ENCODE peak calls at places on chromosome 21, in nine cellular contexts. One of them, this sample, is unnamed. For H3K36me3, the result is how much of the 10 kb centered on the place peaks cover.

GRCh38 chr21:35428489-35428888 is 379.4 kb upstream of the RUNX1 start:
- DNase-seq in CD8-positive, alpha-beta memory T cell: peak
- DNase-seq in psoas muscle: peak
- DNase-seq in endothelial cell of umbilical vein: no peak
- DNase-seq in uterus: no peak
- DNase-seq in left ventricle myocardium inferior: peak
- DNase-seq in bronchial epithelial cell: no peak
- DNase-seq in kidney: no peak
- DNase-seq in mucosa of descending colon: no peak
- DNase-seq in this sample: peak

GRCh38 chr21:38494688-38495087 is 3.6 kb downstream of the ERG start:
- DNase-seq in CD8-positive, alpha-beta memory T cell: no peak
- DNase-seq in psoas muscle: no peak
- DNase-seq in endothelial cell of umbilical vein: peak
- DNase-seq in uterus: no peak
- DNase-seq in left ventricle myocardium inferior: no peak
- DNase-seq in bronchial epithelial cell: no peak
- DNase-seq in kidney: peak
- DNase-seq in mucosa of descending colon: no peak
- DNase-seq in this sample: no peak

GRCh38 chr21:39119696-39120290 is 63.5 kb downstream of the PSMG1 start:
- DNase-seq in CD8-positive, alpha-beta memory T cell: no peak
- DNase-seq in psoas muscle: no peak
- DNase-seq in endothelial cell of umbilical vein: no peak
- DNase-seq in uterus: no peak
- DNase-seq in left ventricle myocardium inferior: no peak
- DNase-seq in bronchial epithelial cell: no peak
- DNase-seq in kidney: no peak
- DNase-seq in mucosa of descending colon: no peak
- DNase-seq in this sample: no peak

GRCh38 chr21:35814858-35815619 is 245.3 kb downstream of the SETD4 start:
- DNase-seq in CD8-positive, alpha-beta memory T cell: no peak
- DNase-seq in psoas muscle: no peak
- DNase-seq in endothelial cell of umbilical vein: no peak
- DNase-seq in uterus: no peak
- DNase-seq in left ventricle myocardium inferior: no peak
- DNase-seq in bronchial epithelial cell: peak
- DNase-seq in kidney: no peak
- DNase-seq in mucosa of descending colon: no peak
- DNase-seq in this sample: no peak

GRCh38 chr21:39434950-39435349 is 10.6 kb downstream of the LCA5L start:
- DNase-seq in CD8-positive, alpha-beta memory T cell: no peak
- DNase-seq in psoas muscle: no peak
- DNase-seq in endothelial cell of umbilical vein: no peak
- DNase-seq in uterus: no peak
- DNase-seq in left ventricle myocardium inferior: no peak
- DNase-seq in bronchial epithelial cell: peak
- DNase-seq in kidney: no peak
- DNase-seq in mucosa of descending colon: no peak
- DNase-seq in this sample: no peak

GRCh38 chr21:38968887-38969543 is 163.3 kb downstream of the ETS2 start:
- DNase-seq in CD8-positive, alpha-beta memory T cell: no peak
- DNase-seq in psoas muscle: no peak
- DNase-seq in endothelial cell of umbilical vein: no peak
- DNase-seq in uterus: no peak
- DNase-seq in left ventricle myocardium inferior: no peak
- DNase-seq in bronchial epithelial cell: no peak
- DNase-seq in kidney: no peak
- DNase-seq in mucosa of descending colon: no peak
- DNase-seq in this sample: no peak

GRCh38 chr21:31182231-31183129 is 144.2 kb upstream of the KRTAP19-8 start:
- DNase-seq in CD8-positive, alpha-beta memory T cell: peak
- DNase-seq in psoas muscle: no peak
- DNase-seq in endothelial cell of umbilical vein: no peak
- DNase-seq in uterus: no peak
- DNase-seq in left ventricle myocardium inferior: no peak
- DNase-seq in bronchial epithelial cell: no peak
- DNase-seq in kidney: no peak
- DNase-seq in mucosa of descending colon: no peak
- DNase-seq in this sample: no peak

GRCh38 chr21:17602874-17603273 is 9.8 kb downstream of the BTG3 start:
- DNase-seq in CD8-positive, alpha-beta memory T cell: no peak
- DNase-seq in psoas muscle: no peak
- DNase-seq in endothelial cell of umbilical vein: no peak
- DNase-seq in uterus: no peak
- DNase-seq in left ventricle myocardium inferior: no peak
- DNase-seq in bronchial epithelial cell: peak
- DNase-seq in kidney: no peak
- DNase-seq in mucosa of descending colon: no peak
- DNase-seq in this sample: no peak

GRCh38 chr21:44279621-44280260 is 5.9 kb upstream of the AIRE start:
- DNase-seq in CD8-positive, alpha-beta memory T cell: no peak
- DNase-seq in psoas muscle: no peak
- DNase-seq in endothelial cell of umbilical vein: no peak
- DNase-seq in uterus: no peak
- DNase-seq in left ventricle myocardium inferior: no peak
- DNase-seq in bronchial epithelial cell: no peak
- DNase-seq in kidney: peak
- DNase-seq in mucosa of descending colon: no peak
- DNase-seq in this sample: no peak

GRCh38 chr21:32682696-32683474 is 44.9 kb downstream of the SYNJ1 start:
- DNase-seq in CD8-positive, alpha-beta memory T cell: no peak
- DNase-seq in psoas muscle: no peak
- DNase-seq in endothelial cell of umbilical vein: no peak
- DNase-seq in uterus: no peak
- DNase-seq in left ventricle myocardium inferior: no peak
- DNase-seq in bronchial epithelial cell: no peak
- DNase-seq in kidney: no peak
- DNase-seq in mucosa of descending colon: no peak
- DNase-seq in this sample: no peak

GRCh38 chr21:16842716-16843115 is 670.1 kb upstream of the CXADR start:
- DNase-seq in CD8-positive, alpha-beta memory T cell: no peak
- DNase-seq in psoas muscle: no peak
- DNase-seq in endothelial cell of umbilical vein: no peak
- DNase-seq in uterus: no peak
- DNase-seq in left ventricle myocardium inferior: no peak
- DNase-seq in bronchial epithelial cell: no peak
- DNase-seq in kidney: no peak
- DNase-seq in mucosa of descending colon: no peak
- DNase-seq in this sample: no peak

GRCh38 chr21:39022035-39022900 is 161.0 kb downstream of the PSMG1 start:
- DNase-seq in CD8-positive, alpha-beta memory T cell: no peak
- DNase-seq in psoas muscle: no peak
- DNase-seq in endothelial cell of umbilical vein: no peak
- DNase-seq in uterus: peak
- DNase-seq in left ventricle myocardium inferior: no peak
- DNase-seq in bronchial epithelial cell: no peak
- DNase-seq in kidney: peak
- DNase-seq in mucosa of descending colon: peak
- DNase-seq in this sample: no peak

GRCh38 chr21:42864286-42864685 is 15.1 kb downstream of the WDR4 start:
- DNase-seq in CD8-positive, alpha-beta memory T cell: no peak
- DNase-seq in psoas muscle: no peak
- DNase-seq in endothelial cell of umbilical vein: no peak
- DNase-seq in uterus: no peak
- DNase-seq in left ventricle myocardium inferior: no peak
- DNase-seq in bronchial epithelial cell: no peak
- DNase-seq in kidney: peak
- DNase-seq in mucosa of descending colon: no peak
- DNase-seq in this sample: no peak

GRCh38 chr21:42865361-42866160 is 13.8 kb downstream of the WDR4 start:
- DNase-seq in CD8-positive, alpha-beta memory T cell: no peak
- DNase-seq in psoas muscle: no peak
- DNase-seq in endothelial cell of umbilical vein: no peak
- DNase-seq in uterus: no peak
- DNase-seq in left ventricle myocardium inferior: peak
- DNase-seq in bronchial epithelial cell: no peak
- DNase-seq in kidney: peak
- DNase-seq in mucosa of descending colon: no peak
- DNase-seq in this sample: peak

GRCh38 chr21:42864812-42865211 is 14.5 kb downstream of the WDR4 start:
- DNase-seq in CD8-positive, alpha-beta memory T cell: no peak
- DNase-seq in psoas muscle: no peak
- DNase-seq in endothelial cell of umbilical vein: no peak
- DNase-seq in uterus: no peak
- DNase-seq in left ventricle myocardium inferior: no peak
- DNase-seq in bronchial epithelial cell: no peak
- DNase-seq in kidney: peak
- DNase-seq in mucosa of descending colon: no peak
- DNase-seq in this sample: no peak

GRCh38 chr21:42863504-42863870 is 15.9 kb downstream of the WDR4 start:
- DNase-seq in CD8-positive, alpha-beta memory T cell: no peak
- DNase-seq in psoas muscle: no peak
- DNase-seq in endothelial cell of umbilical vein: no peak
- DNase-seq in uterus: no peak
- DNase-seq in left ventricle myocardium inferior: no peak
- DNase-seq in bronchial epithelial cell: no peak
- DNase-seq in kidney: no peak
- DNase-seq in mucosa of descending colon: no peak
- DNase-seq in this sample: no peak

DNA sequence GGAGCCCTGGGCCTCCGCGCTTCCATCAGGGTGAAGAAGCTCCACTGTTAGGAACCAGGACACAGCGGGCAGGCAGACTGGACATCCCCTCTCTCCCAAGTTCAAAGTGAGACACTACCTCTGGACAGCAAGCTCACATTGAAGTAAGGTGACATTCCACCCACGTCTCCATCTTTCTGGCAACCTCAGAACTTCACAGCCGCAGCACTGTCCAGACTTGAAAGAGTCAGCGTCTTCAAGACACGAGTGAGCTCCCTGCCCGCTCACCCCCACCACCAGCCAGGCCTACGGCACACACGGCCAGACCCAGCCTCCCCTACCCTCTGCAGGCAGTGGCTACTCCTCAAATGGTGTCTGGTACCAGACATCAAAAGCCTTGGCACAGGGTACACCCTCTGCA is 11.1 kb downstream of the WDR4 start:
- DNase-seq in CD8-positive, alpha-beta memory T cell: no peak
- DNase-seq in psoas muscle: no peak
- DNase-seq in endothelial cell of umbilical vein: no peak
- DNase-seq in uterus: no peak
- DNase-seq in left ventricle myocardium inferior: no peak
- DNase-seq in bronchial epithelial cell: no peak
- DNase-seq in kidney: peak
- DNase-seq in mucosa of descending colon: no peak
- DNase-seq in this sample: no peak
- H3K36me3 ChIP-seq in CD8-positive, alpha-beta memory T cell: under half
- H3K36me3 ChIP-seq in psoas muscle: half or more
- H3K36me3 ChIP-seq in endothelial cell of umbilical vein: under half
- H3K36me3 ChIP-seq in uterus: under half
- H3K36me3 ChIP-seq in left ventricle myocardium inferior: half or more
- H3K36me3 ChIP-seq in bronchial epithelial cell: under half
- H3K36me3 ChIP-seq in kidney: under half
- H3K36me3 ChIP-seq in mucosa of descending colon: under half
- H3K36me3 ChIP-seq in this sample: under half

GRCh38 chr21:41764558-41765392 is 2.1 kb downstream of the RIPK4 start:
- DNase-seq in CD8-positive, alpha-beta memory T cell: no peak
- DNase-seq in psoas muscle: no peak
- DNase-seq in endothelial cell of umbilical vein: no peak
- DNase-seq in uterus: no peak
- DNase-seq in left ventricle myocardium inferior: no peak
- DNase-seq in bronchial epithelial cell: peak
- DNase-seq in kidney: peak
- DNase-seq in mucosa of descending colon: no peak
- DNase-seq in this sample: no peak

GRCh38 chr21:41762753-41763152 is 4.1 kb downstream of the RIPK4 start:
- DNase-seq in CD8-positive, alpha-beta memory T cell: no peak
- DNase-seq in psoas muscle: no peak
- DNase-seq in endothelial cell of umbilical vein: no peak
- DNase-seq in uterus: no peak
- DNase-seq in left ventricle myocardium inferior: no peak
- DNase-seq in bronchial epithelial cell: no peak
- DNase-seq in kidney: no peak
- DNase-seq in mucosa of descending colon: no peak
- DNase-seq in this sample: no peak

GRCh38 chr21:41763996-41764395 is 2.9 kb downstream of the RIPK4 start:
- DNase-seq in CD8-positive, alpha-beta memory T cell: no peak
- DNase-seq in psoas muscle: no peak
- DNase-seq in endothelial cell of umbilical vein: no peak
- DNase-seq in uterus: no peak
- DNase-seq in left ventricle myocardium inferior: no peak
- DNase-seq in bronchial epithelial cell: no peak
- DNase-seq in kidney: no peak
- DNase-seq in mucosa of descending colon: no peak
- DNase-seq in this sample: no peak

GRCh38 chr21:41762236-41762635 is 4.6 kb downstream of the RIPK4 start:
- DNase-seq in CD8-positive, alpha-beta memory T cell: no peak
- DNase-seq in psoas muscle: no peak
- DNase-seq in endothelial cell of umbilical vein: no peak
- DNase-seq in uterus: no peak
- DNase-seq in left ventricle myocardium inferior: no peak
- DNase-seq in bronchial epithelial cell: no peak
- DNase-seq in kidney: no peak
- DNase-seq in mucosa of descending colon: no peak
- DNase-seq in this sample: no peak

GRCh38 chr21:41763398-41763931 is 3.4 kb downstream of the RIPK4 start:
- DNase-seq in CD8-positive, alpha-beta memory T cell: no peak
- DNase-seq in psoas muscle: no peak
- DNase-seq in endothelial cell of umbilical vein: no peak
- DNase-seq in uterus: no peak
- DNase-seq in left ventricle myocardium inferior: peak
- DNase-seq in bronchial epithelial cell: peak
- DNase-seq in kidney: no peak
- DNase-seq in mucosa of descending colon: no peak
- DNase-seq in this sample: no peak
- H3K36me3 ChIP-seq in CD8-positive, alpha-beta memory T cell: under half
- H3K36me3 ChIP-seq in psoas muscle: under half
- H3K36me3 ChIP-seq in endothelial cell of umbilical vein: under half
- H3K36me3 ChIP-seq in uterus: under half
- H3K36me3 ChIP-seq in left ventricle myocardium inferior: under half
- H3K36me3 ChIP-seq in bronchial epithelial cell: under half
- H3K36me3 ChIP-seq in kidney: under half
- H3K36me3 ChIP-seq in mucosa of descending colon: under half
- H3K36me3 ChIP-seq in this sample: under half

GRCh38 chr21:41398831-41399230 is 27.2 kb upstream of the MX1 start:
- DNase-seq in CD8-positive, alpha-beta memory T cell: no peak
- DNase-seq in psoas muscle: no peak
- DNase-seq in endothelial cell of umbilical vein: no peak
- DNase-seq in uterus: no peak
- DNase-seq in left ventricle myocardium inferior: no peak
- DNase-seq in bronchial epithelial cell: no peak
- DNase-seq in kidney: no peak
- DNase-seq in mucosa of descending colon: no peak
- DNase-seq in this sample: no peak
- H3K36me3 ChIP-seq in CD8-positive, alpha-beta memory T cell: half or more
- H3K36me3 ChIP-seq in psoas muscle: under half
- H3K36me3 ChIP-seq in endothelial cell of umbilical vein: under half
- H3K36me3 ChIP-seq in uterus: under half
- H3K36me3 ChIP-seq in left ventricle myocardium inferior: half or more
- H3K36me3 ChIP-seq in bronchial epithelial cell: under half
- H3K36me3 ChIP-seq in kidney: under half
- H3K36me3 ChIP-seq in mucosa of descending colon: under half
- H3K36me3 ChIP-seq in this sample: under half

DNA sequence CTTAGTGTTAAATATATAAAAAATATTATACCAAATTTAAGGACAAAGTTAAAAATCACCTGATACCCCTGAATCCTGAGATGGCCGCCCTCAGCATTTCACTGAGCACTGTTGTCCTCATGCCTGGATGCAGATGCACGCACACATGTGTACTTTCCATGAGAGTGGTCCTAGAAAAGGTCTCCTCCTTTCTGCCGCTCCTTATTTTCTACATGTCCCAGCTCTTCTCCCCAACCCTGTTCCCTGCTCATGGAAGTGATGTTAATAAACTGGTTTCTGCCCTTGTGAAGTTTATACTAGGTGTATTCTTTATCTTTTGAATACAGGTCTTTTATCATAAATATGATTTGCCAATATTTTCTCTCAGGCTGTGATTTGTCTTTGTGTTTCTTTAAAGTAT is 32.9 kb downstream of the DIP2A start:
- DNase-seq in CD8-positive, alpha-beta memory T cell: no peak
- DNase-seq in psoas muscle: no peak
- DNase-seq in endothelial cell of umbilical vein: no peak
- DNase-seq in uterus: no peak
- DNase-seq in left ventricle myocardium inferior: no peak
- DNase-seq in bronchial epithelial cell: no peak
- DNase-seq in kidney: no peak
- DNase-seq in mucosa of descending colon: no peak
- DNase-seq in this sample: no peak
- H3K36me3 ChIP-seq in CD8-positive, alpha-beta memory T cell: under half
- H3K36me3 ChIP-seq in psoas muscle: half or more
- H3K36me3 ChIP-seq in endothelial cell of umbilical vein: under half
- H3K36me3 ChIP-seq in uterus: under half
- H3K36me3 ChIP-seq in left ventricle myocardium inferior: under half
- H3K36me3 ChIP-seq in bronchial epithelial cell: under half
- H3K36me3 ChIP-seq in kidney: under half
- H3K36me3 ChIP-seq in mucosa of descending colon: under half
- H3K36me3 ChIP-seq in this sample: half or more

This sample was measured in heart right ventricle.